ENCODE peak calls at places on chromosomes 7 and 10, in five cellular contexts. K, D, O, W and T are unnamed samples.

GRCh38 chr10:132838346-132838970 is 52.5 kb upstream of the NKX6-2 start:
- ATAC-seq in K (no peak), D (no peak), O (no peak), W (no peak), T (no peak)

GRCh38 chr10:4008676-4009382 is 223.8 kb upstream of the KLF6 start:
- ATAC-seq in K (no peak), D (no peak), O (no peak), W (no peak), T (no peak)

GRCh38 chr10:26714816-26715487 is 17.5 kb downstream of the PDSS1 start:
- ATAC-seq in K (no peak), D (no peak), O (no peak), W (no peak), T (no peak)

GRCh38 chr10:3372284-3372683 is 199.7 kb upstream of the PITRM1 start:
- ATAC-seq in K (no peak), D (no peak), O (no peak), W (no peak), T (no peak)

GRCh38 chr7:131226116-131226562 is 101.5 kb upstream of the MKLN1 start:
- ATAC-seq in K (no peak), D (no peak), O (no peak), W (peak), T (no peak)

GRCh38 chr10:128808921-128809440 is 658.1 kb upstream of the MGMT start:
- ATAC-seq in K (no peak), D (no peak), O (no peak), W (no peak), T (no peak)

GRCh38 chr10:76026931-76027330 is 595.5 kb downstream of the LRMDA start:
- ATAC-seq in K (no peak), D (no peak), O (no peak), W (peak), T (no peak)

GRCh38 chr10:63391812-63392211 is 74.0 kb downstream of the JMJD1C start:
- ATAC-seq in K (no peak), D (no peak), O (no peak), W (no peak), T (no peak)

GRCh38 chr7:82675396-82675795 is 231.8 kb upstream of the CACNA2D1 start:
- ATAC-seq in K (no peak), D (no peak), O (no peak), W (no peak), T (no peak)

GRCh38 chr7:75739796-75740672 is 1.3 kb upstream of the HIP1 start:
- ATAC-seq in K (peak), D (no peak), O (no peak), W (no peak), T (no peak)

GRCh38 chr10:73798927-73799563 is 12.4 kb downstream of the NDST2 start:
- ATAC-seq in K (peak), D (peak), O (no peak), W (no peak), T (peak)

GRCh38 chr7:151839511-151839921 is 37.4 kb downstream of the PRKAG2 start:
- ATAC-seq in K (no peak), D (no peak), O (no peak), W (no peak), T (peak)

GRCh38 chr10:100186813-100187212 is 984 bp upstream of the ERLIN1 start:
- ATAC-seq in K (no peak), D (no peak), O (no peak), W (no peak), T (no peak)

GRCh38 chr7:107857541-107857912 is 33.5 kb upstream of the DLD start:
- ATAC-seq in K (no peak), D (no peak), O (no peak), W (no peak), T (peak)

GRCh38 chr7:68509054-68509453 is 1089.2 kb upstream of the AUTS2 start:
- ATAC-seq in K (no peak), D (no peak), O (no peak), W (no peak), T (no peak)

GRCh38 chr7:50321678-50322077 is 17.2 kb downstream of the IKZF1 start:
- ATAC-seq in K (no peak), D (no peak), O (no peak), W (no peak), T (no peak)

GRCh38 chr10:32346551-32347362 is at the start of gene EPC1:
- ATAC-seq in K (peak), D (peak), O (peak), W (peak), T (peak)

GRCh38 chr10:72460271-72460670 is 105.6 kb upstream of the DNAJB12 start:
- ATAC-seq in K (no peak), D (no peak), O (no peak), W (no peak), T (no peak)

GRCh38 chr10:103789141-103789540 is 66.2 kb downstream of the SH3PXD2A start:
- ATAC-seq in K (no peak), D (no peak), O (no peak), W (no peak), T (no peak)

GRCh38 chr7:79702116-79702515 is 248.6 kb upstream of the MAGI2 start:
- ATAC-seq in K (no peak), D (no peak), O (no peak), W (no peak), T (no peak)

GRCh38 chr10:102620138-102620591 is 24.1 kb upstream of the TRIM8 start:
- ATAC-seq in K (no peak), D (no peak), O (no peak), W (no peak), T (no peak)

GRCh38 chr7:1210979-1211608 is 21.6 kb upstream of the UNCX start:
- ATAC-seq in K (no peak), D (no peak), O (peak), W (peak), T (no peak)

GRCh38 chr10:71580926-71581325 is 138.7 kb downstream of the C10orf105 start:
- ATAC-seq in K (no peak), D (no peak), O (no peak), W (no peak), T (no peak)

GRCh38 chr7:26337232-26337865 is 45.7 kb downstream of the SNX10 start:
- ATAC-seq in K (no peak), D (no peak), O (no peak), W (no peak), T (no peak)

GRCh38 chr10:61136151-61136550 is 192.2 kb upstream of the RHOBTB1 start:
- ATAC-seq in K (no peak), D (no peak), O (peak), W (peak), T (no peak)